ENCODE peak calls at places on chromosomes 11 and 22, in seven cellular contexts. Z is A549; M is Calu3; L is fibroblast of lung; E is stimulated activated CD8-positive, alpha-beta memory T cell treated with anti-CD3 and anti-CD28 coated beads, Interleukin-4, amount 100 ng/mL, for 24 hours; C is non-pigmented ciliary epithelial cell; V is midbrain. B is an unnamed sample.

GRCh38 chr22:50621948-50622722 is 5.8 kb downstream of the ARSA start:
- DNase-seq in M (peak), V (no peak), L (no peak), C (no peak), Z (no peak), E (no peak), B (no peak)

GRCh38 chr11:71212871-71213559 is 39.4 kb downstream of the SHANK2 start:
- DNase-seq in C (no peak), M (no peak), Z (no peak), L (peak), E (no peak), V (no peak), B (no peak)

GRCh38 chr22:41998361-41999261 is at the start of gene WBP2NL:
- DNase-seq in C (peak), M (peak), E (peak), Z (peak), L (peak), V (peak), B (no peak)

GRCh38 chr11:134762248-134763029 is 350.4 kb upstream of the B3GAT1 start:
- DNase-seq in E (no peak), V (no peak), L (peak), M (no peak), C (no peak), Z (no peak), B (no peak)

GRCh38 chr11:130674686-130675085 is 226.2 kb downstream of the ADAMTS15 start:
- DNase-seq in L (no peak), V (no peak), E (no peak), M (no peak), C (no peak), Z (no peak), B (no peak)

GRCh38 chr11:85848556-85848955 is 6.6 kb upstream of the CCDC83 start:
- DNase-seq in M (no peak), V (no peak), C (no peak), Z (no peak), E (no peak), L (no peak), B (no peak)

GRCh38 chr11:35038211-35038930 is 100.6 kb upstream of the CD44 start:
- DNase-seq in Z (no peak), C (no peak), L (no peak), M (no peak), E (no peak), V (no peak), B (no peak)

GRCh38 chr11:102776454-102776853 is 4.0 kb downstream of the MMP10 start:
- DNase-seq in E (no peak), V (no peak), C (no peak), L (no peak), M (no peak), Z (no peak), B (no peak)

GRCh38 chr11:7677071-7677470 is 3.8 kb upstream of the CYB5R2 start:
- DNase-seq in Z (no peak), C (no peak), V (no peak), M (no peak), L (no peak), E (no peak), B (no peak)

GRCh38 chr22:43317252-43317651 is 25.9 kb downstream of the SCUBE1 start:
- DNase-seq in V (no peak), E (no peak), M (no peak), Z (no peak), C (no peak), L (no peak), B (no peak)

GRCh38 chr11:3201677-3202181 is 16.9 kb downstream of the MRGPRG start:
- DNase-seq in E (no peak), Z (no peak), V (no peak), L (no peak), C (no peak), M (no peak), B (no peak)

GRCh38 chr22:36409911-36410756 is 22.4 kb upstream of the MYH9 start:
- DNase-seq in C (no peak), Z (no peak), L (peak), M (peak), V (no peak), E (peak), B (no peak)

GRCh38 chr22:39220897-39221850 is 23.6 kb downstream of the PDGFB start:
- DNase-seq in M (no peak), C (no peak), L (peak), V (no peak), Z (no peak), E (no peak), B (no peak)

GRCh38 chr22:23220485-23221350 is 40.4 kb downstream of the BCR start:
- DNase-seq in M (peak), V (no peak), E (no peak), C (no peak), L (peak), Z (no peak), B (no peak)

B was measured in HTR-8/SVneo.